ENCODE peak calls at places on chromosomes 2 and 18, in four cellular contexts. D is K562, I is HepG2, H is GM12878. O is an unnamed sample.

GRCh38 chr2:128949360-128949759 is 630.7 kb upstream of the HS6ST1 start:
- DNase-seq in D (no peak), I (no peak), H (no peak), O (no peak)

GRCh38 chr18:25058520-25058919 is 293.4 kb downstream of the ZNF521 start:
- DNase-seq in D (peak; percentile 29), I (no peak), H (no peak), O (no peak)

GRCh38 chr2:136175868-136176267 is 57.9 kb upstream of the CXCR4 start:
- DNase-seq in D (no peak), I (no peak), H (no peak), O (no peak)

GRCh38 chr18:23626451-23627279 is 36.0 kb downstream of the ANKRD29 start:
- DNase-seq in D (no peak), I (no peak), H (no peak), O (no peak)

GRCh38 chr2:205612661-205613060 is 69.6 kb upstream of the NRP2 start:
- DNase-seq in D (peak; percentile 57), I (no peak), H (no peak), O (no peak)

GRCh38 chr2:236610991-236611821 is 41.6 kb downstream of the ACKR3 start:
- DNase-seq in D (no peak), I (no peak), H (no peak), O (no peak)

GRCh38 chr18:79589601-79590091 is 90.0 kb upstream of the CTDP1 start:
- DNase-seq in D (no peak), I (no peak), H (no peak), O (no peak)

GRCh38 chr2:143529118-143529720 is 400.0 kb downstream of the ARHGAP15 start:
- DNase-seq in D (no peak), I (no peak), H (no peak), O (no peak)

GRCh38 chr2:119149611-119150010 is 8.9 kb downstream of the C1QL2 start:
- DNase-seq in D (no peak), I (no peak), H (no peak), O (no peak)

GRCh38 chr18:48138660-48139426 is 208.4 kb upstream of the SMAD2 start:
- DNase-seq in D (no peak), I (no peak), H (no peak), O (no peak)

GRCh38 chr2:241940329-241940728 is 70.8 kb downstream of the RTP5 start:
- DNase-seq in D (peak; percentile 20), I (peak; percentile 31), H (no peak), O (no peak)

GRCh38 chr2:178951266-178952006 is 98.5 kb downstream of the CCDC141 start:
- DNase-seq in D (no peak), I (no peak), H (no peak), O (no peak)

GRCh38 chr2:240791821-240792657 is 28.0 kb downstream of the KIF1A start:
- DNase-seq in D (no peak), I (no peak), H (no peak), O (no peak)

GRCh38 chr2:142058149-142058548 is 72.7 kb downstream of the LRP1B start:
- DNase-seq in D (no peak), I (no peak), H (no peak), O (no peak)

GRCh38 chr18:74895686-74896085 is 298.0 kb downstream of the ZNF407 start:
- DNase-seq in D (no peak), I (peak; percentile 7), H (no peak), O (no peak)

GRCh38 chr2:138035597-138036217 is 71.4 kb downstream of the HNMT start:
- DNase-seq in D (no peak), I (no peak), H (no peak), O (no peak)

GRCh38 chr2:117958186-117958585 is 55.7 kb downstream of the CCDC93 start:
- DNase-seq in D (no peak), I (no peak), H (no peak), O (no peak)

GRCh38 chr2:168848220-168848619 is 42.0 kb downstream of the SPC25 start:
- DNase-seq in D (no peak), I (no peak), H (no peak), O (no peak)

GRCh38 chr2:230225486-230225885 is at the start of gene SP140:
- DNase-seq in D (no peak), I (no peak), H (peak; percentile 80), O (no peak)

GRCh38 chr18:26656401-26656943 is 108.1 kb upstream of the KCTD1 start:
- DNase-seq in D (no peak), I (no peak), H (no peak), O (no peak)

GRCh38 chr2:239143858-239144712 is 256.7 kb downstream of the HDAC4 start:
- DNase-seq in D (peak; percentile 19), I (peak; percentile 28), H (no peak), O (no peak)

GRCh38 chr18:39037925-39038324 is 1472.3 kb upstream of the CELF4 start:
- DNase-seq in D (no peak), I (no peak), H (no peak), O (no peak)

GRCh38 chr2:9627310-9627709 is 3.5 kb downstream of the YWHAQ start:
- DNase-seq in D (peak; percentile 42), I (no peak), H (no peak), O (no peak)

GRCh38 chr2:148209598-148209997 is 188.7 kb downstream of the MBD5 start:
- DNase-seq in D (peak; percentile 64), I (peak; percentile 48), H (no peak), O (no peak)

GRCh38 chr2:3575534-3576324 is 669 bp downstream of the RPS7 start:
- DNase-seq in D (peak; percentile 44), I (no peak), H (no peak), O (no peak)

GRCh38 chr18:26547302-26548143 is 830 bp downstream of the KCTD1 start:
- DNase-seq in D (no peak), I (no peak), H (no peak), O (no peak)

GRCh38 chr2:98454073-98454472 is 9.4 kb downstream of the INPP4A start:
- DNase-seq in D (no peak), I (no peak), H (no peak), O (no peak)
- H3K9ac ChIP-seq in D (no peak overlapping the region), I (no peak overlapping the region), H (peak overlapping the region; percentile 21), O (no peak overlapping the region)

GRCh38 chr2:207332473-207333212 is 166.9 kb upstream of the KLF7 start:
- DNase-seq in D (no peak), I (no peak), H (no peak), O (no peak)
- TF ChIP-seq CHD2 in D (no peak), I (no peak), H (no peak), O (no peak)

GRCh38 chr2:201855356-201855755 is 49.0 kb downstream of the CDK15 start:
- DNase-seq in D (no peak), I (no peak), H (no peak), O (no peak)

GRCh38 chr2:201854841-201855240 is 48.5 kb downstream of the CDK15 start:
- DNase-seq in D (no peak), I (no peak), H (no peak), O (no peak)

GRCh38 chr2:201852462-201852861 is 46.1 kb downstream of the CDK15 start:
- DNase-seq in D (no peak), I (no peak), H (no peak), O (no peak)

GRCh38 chr2:201852878-201853415 is 46.6 kb downstream of the CDK15 start:
- DNase-seq in D (no peak), I (peak; percentile 13), H (no peak), O (no peak)

DNA sequence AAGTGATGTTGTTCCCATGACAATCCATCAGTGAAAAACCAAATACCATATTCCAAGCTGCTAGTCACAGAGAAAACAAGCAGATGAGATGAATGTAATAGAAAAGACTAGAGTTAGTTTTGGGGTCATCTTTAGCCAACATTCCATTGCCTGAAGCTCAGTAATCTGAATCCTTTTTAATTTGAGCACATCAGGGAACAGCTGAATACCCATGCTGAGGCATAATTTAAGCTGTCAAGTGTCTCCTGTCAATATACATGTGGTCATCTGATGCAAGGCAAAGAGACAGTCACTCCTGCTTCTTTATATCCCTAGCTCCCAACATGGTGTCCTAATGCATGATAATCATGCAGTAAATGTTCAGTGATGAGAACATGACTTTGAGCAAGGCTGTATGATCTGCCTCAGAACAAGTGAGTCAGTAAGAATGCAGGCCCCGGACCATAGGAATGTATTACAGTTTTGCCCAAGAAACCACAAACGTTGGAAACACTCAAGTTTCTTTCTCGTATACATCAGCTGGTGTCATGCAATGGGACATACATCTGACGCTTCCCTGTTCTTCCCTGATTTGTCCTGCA is 48.0 kb downstream of the CDK15 start:
- DNase-seq in D (no peak), I (no peak), H (no peak), O (no peak)
- TF ChIP-seq ATF3 in D (no peak), I (no peak), H (no peak), O (no peak)

DNA sequence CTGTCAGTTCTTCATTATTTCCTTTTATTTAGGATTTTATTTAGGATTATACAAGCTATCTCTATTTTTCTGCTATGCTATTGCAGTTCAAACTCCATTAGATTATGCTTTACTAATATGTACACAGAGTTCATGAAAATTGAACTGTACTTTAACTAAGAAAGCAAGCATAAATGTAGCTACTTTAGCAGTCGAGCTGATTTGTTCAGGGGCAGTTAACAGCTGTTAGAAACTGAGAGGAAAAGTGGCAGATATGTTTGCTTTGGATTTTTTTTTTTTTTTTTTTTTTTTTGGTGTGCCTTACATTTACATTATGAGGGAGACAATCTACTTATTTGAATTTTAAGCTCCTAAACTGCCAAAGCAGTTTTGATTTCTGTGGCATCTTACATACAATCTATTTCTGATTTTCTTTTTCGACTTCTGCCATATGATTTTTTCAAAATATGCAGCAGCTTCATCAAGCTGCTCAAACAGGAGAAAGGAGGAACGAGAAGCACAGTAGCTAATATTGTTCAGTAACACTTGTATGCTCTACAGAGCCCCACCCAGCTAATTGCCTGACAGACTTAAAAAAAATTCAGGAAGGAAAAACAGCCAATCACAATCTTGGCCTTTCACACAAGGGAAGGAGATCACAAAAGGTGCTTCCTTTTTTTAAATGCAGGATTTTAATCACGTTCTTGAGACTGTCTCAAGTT is 233.4 kb upstream of the SIX3 start:
- DNase-seq in D (no peak), I (no peak), H (peak; percentile 25), O (no peak)
- H3K9ac ChIP-seq in D (no peak overlapping the region), I (no peak overlapping the region), H (no peak overlapping the region), O (no peak overlapping the region)

GRCh38 chr18:42030586-42031182 is 75.7 kb downstream of the PIK3C3 start:
- DNase-seq in D (peak; percentile 11), I (peak; percentile 16), H (no peak), O (peak; percentile 57)
- TF ChIP-seq CHD2 in D (no peak), I (no peak), H (no peak), O (no peak)

DNA sequence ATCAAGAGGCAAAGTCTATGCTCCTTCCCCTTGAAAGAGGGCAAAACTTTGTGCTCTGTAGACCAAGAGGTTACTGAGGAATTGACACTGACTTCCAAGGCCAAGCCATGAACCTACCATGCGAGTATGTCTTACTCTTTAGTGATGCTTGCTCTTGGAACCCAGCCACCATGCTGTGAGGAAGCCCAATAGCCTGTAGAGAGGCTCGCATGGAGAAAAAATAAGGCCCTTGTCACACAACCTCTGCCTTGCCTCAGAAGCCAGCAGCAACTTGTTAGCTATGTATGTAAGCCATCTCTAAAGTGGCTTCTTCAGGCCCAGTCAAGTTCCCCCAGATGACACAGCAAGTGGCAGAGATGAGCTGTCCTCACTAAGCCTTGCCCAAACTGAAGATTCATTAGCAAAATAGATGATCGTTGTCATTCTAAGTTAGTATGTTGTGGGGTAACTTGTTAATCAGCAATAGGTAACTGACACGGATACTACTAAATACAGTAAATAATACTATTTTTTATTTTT is 66.1 kb upstream of the RGPD5 start:
- DNase-seq in D (no peak), I (no peak), H (no peak), O (no peak)
- TF ChIP-seq ATF3 in D (no peak), I (no peak), H (no peak), O (no peak)

O was measured in H1.